ENCODE peak calls at places on chromosomes 3 and 15, in ten cellular contexts. Q is astrocyte of the spinal cord; B is HCEC 1CT; C is choroid plexus epithelial cell; A is activated gamma-delta T cell treated with Interleukin-2 at 50 U/mL for 16 hours; H is ELF-1; O is activated T-cell treated with anti-CD3 and anti-CD28 coated beads, Interleukin-2, amount 50 U/mL, for 4 hours; Y is stimulated activated CD4-positive, alpha-beta T cell treated with anti-CD3 and anti-CD28 coated beads, Interleukin-12 subunit alpha, Interleukin-12 subunit beta, amount 100 ng/mL, for 4 hours; V is GM03348; X is activated effector memory CD4-positive, alpha-beta T cell treated with anti-CD3 and anti-CD28 coated beads, Interleukin-2, amount 50 U/mL, for 16 hours. W is an unnamed sample.

GRCh38 chr3:154356009-154356408 is 31.7 kb upstream of the DHX36 start:
- DNase-seq in C (no peak), A (no peak), X (no peak), V (no peak), Q (no peak), B (no peak), Y (no peak), O (no peak), H (no peak), W (no peak)

GRCh38 chr3:107997666-107998065 is 93.2 kb downstream of the CD47 start:
- DNase-seq in X (no peak), Y (no peak), C (no peak), B (no peak), V (no peak), Q (no peak), O (no peak), A (no peak), H (no peak), W (no peak)

GRCh38 chr3:155232605-155233004 is 60.9 kb downstream of the STRIT1 start:
- DNase-seq in H (peak), A (no peak), V (peak), Q (peak), O (no peak), C (peak), Y (no peak), X (no peak), B (peak), W (no peak)

GRCh38 chr15:66723826-66724731 is 22.0 kb downstream of the SMAD6 start:
- DNase-seq in H (no peak), O (no peak), Q (peak), X (no peak), A (no peak), B (peak), V (no peak), Y (no peak), C (peak), W (no peak)

GRCh38 chr3:175349181-175349580 is 490.0 kb downstream of the NAALADL2 start:
- DNase-seq in O (no peak), B (no peak), V (no peak), A (no peak), X (no peak), Y (no peak), C (no peak), Q (no peak), H (no peak), W (no peak)

GRCh38 chr15:78993257-78993930 is 48.5 kb upstream of the CTSH start:
- DNase-seq in A (no peak), C (no peak), O (no peak), Y (no peak), X (no peak), B (no peak), Q (no peak), V (no peak), H (no peak), W (no peak)

GRCh38 chr3:9244495-9245183 is 4.8 kb downstream of the SRGAP3 start:
- DNase-seq in Q (no peak), C (no peak), A (no peak), H (no peak), Y (no peak), O (no peak), B (no peak), V (no peak), X (no peak), W (no peak)

GRCh38 chr3:62325896-62326295 is 47.5 kb downstream of the FEZF2 start:
- DNase-seq in H (no peak), O (no peak), B (no peak), X (no peak), Q (no peak), C (no peak), V (no peak), A (no peak), Y (no peak), W (no peak)

GRCh38 chr15:25345943-25346342 is 92.9 kb downstream of the UBE3A start:
- DNase-seq in C (peak), X (no peak), B (no peak), V (peak), Y (no peak), Q (peak), H (peak), O (no peak), A (no peak), W (peak)

GRCh38 chr3:38005076-38006020 is 14.8 kb downstream of the VILL start:
- DNase-seq in C (no peak), B (no peak), V (no peak), X (no peak), O (no peak), Q (peak), Y (no peak), H (no peak), A (no peak), W (no peak)

GRCh38 chr3:73681610-73682009 is 56.9 kb upstream of the PDZRN3 start:
- DNase-seq in C (peak), X (no peak), O (no peak), A (no peak), V (peak), B (peak), Y (no peak), Q (peak), H (no peak), W (no peak)

GRCh38 chr15:85129881-85130280 is 148.2 kb downstream of the PDE8A start:
- DNase-seq in H (no peak), C (peak), O (no peak), B (no peak), A (no peak), Y (no peak), X (no peak), V (no peak), Q (no peak), W (no peak)

GRCh38 chr15:95210436-95210981 is 979.1 kb downstream of the MCTP2 start:
- DNase-seq in X (no peak), C (no peak), H (no peak), A (no peak), Y (no peak), V (no peak), O (no peak), Q (no peak), B (no peak), W (no peak)

GRCh38 chr3:111311709-111312235 is 230.2 kb upstream of the CD96 start:
- DNase-seq in Q (peak), C (peak), H (no peak), Y (no peak), X (no peak), O (no peak), V (peak), A (no peak), B (no peak), W (no peak)

GRCh38 chr3:69761896-69762789 is 22.9 kb downstream of the MITF start:
- DNase-seq in A (no peak), Y (no peak), X (no peak), Q (peak), O (no peak), V (peak), B (peak), C (peak), H (no peak), W (no peak)

GRCh38 chr3:15055019-15055557 is 10.0 kb downstream of the MRPS25 start:
- DNase-seq in O (peak), C (peak), B (peak), Q (peak), V (no peak), H (no peak), X (peak), Y (peak), A (peak), W (no peak)